ENCODE peak calls at places on chromosomes 13 and 19, in five cellular contexts. E is NCI-H226; B is stimulated activated CD4-positive, alpha-beta T cell treated with anti-CD3 and anti-CD28 coated beads, TNF-alpha, amount 100 ng/mL, for 24 hours; G is smooth muscle cell of the brain vasculature; U is C1 segment of cervical spinal cord. I is an unnamed sample.

GRCh38 chr13:108315955-108316354 is 46.4 kb downstream of the TNFSF13B start:
- DNase-seq in E (no peak), B (no peak), G (no peak), U (no peak), I (no peak)

GRCh38 chr13:87656311-87656710 is 14.9 kb upstream of the SLITRK5 start:
- DNase-seq in E (peak), B (no peak), G (no peak), U (no peak), I (no peak)

GRCh38 chr19:44764975-44765948 is 12.4 kb upstream of the CBLC start:
- DNase-seq in E (no peak), B (no peak), G (no peak), U (no peak), I (no peak)

GRCh38 chr13:30998548-30999140 is 66.2 kb downstream of the TEX26 start:
- DNase-seq in E (no peak), B (no peak), G (peak), U (no peak), I (no peak)

GRCh38 chr13:71054358-71054757 is 812.6 kb downstream of the DACH1 start:
- DNase-seq in E (no peak), B (no peak), G (no peak), U (no peak), I (no peak)

GRCh38 chr19:41741244-41741554 is 14.1 kb upstream of the CEACAM6 start:
- DNase-seq in E (no peak), B (no peak), G (no peak), U (no peak), I (no peak)

GRCh38 chr19:4707956-4708650 is 15.5 kb downstream of the DPP9 start:
- DNase-seq in E (no peak), B (no peak), G (no peak), U (no peak), I (no peak)

GRCh38 chr19:50607874-50608785 is 31.6 kb downstream of the SYT3 start:
- DNase-seq in E (no peak), B (peak), G (no peak), U (peak), I (peak)

GRCh38 chr13:67273001-67273400 is 42.9 kb upstream of the PCDH9 start:
- DNase-seq in E (no peak), B (no peak), G (no peak), U (no peak), I (no peak)

GRCh38 chr13:48750588-48751383 is 97.1 kb downstream of the CYSLTR2 start:
- DNase-seq in E (no peak), B (no peak), G (peak), U (no peak), I (no peak)

GRCh38 chr13:92126399-92126798 is 728.0 kb downstream of the GPC5 start:
- DNase-seq in E (no peak), B (no peak), G (no peak), U (no peak), I (no peak)

GRCh38 chr13:25905411-25906010 is 146.3 kb downstream of the SHISA2 start:
- DNase-seq in E (peak), B (no peak), G (no peak), U (no peak), I (no peak)

GRCh38 chr19:6402834-6403608 is 10.1 kb upstream of the GTF2F1 start:
- DNase-seq in E (no peak), B (no peak), G (no peak), U (peak), I (no peak)

GRCh38 chr19:12364391-12365093 is 941 bp downstream of the ZNF442 start:
- DNase-seq in E (no peak), B (no peak), G (no peak), U (no peak), I (no peak)

GRCh38 chr19:5352229-5352763 is 11.7 kb upstream of the PTPRS start:
- DNase-seq in E (peak), B (no peak), G (no peak), U (no peak), I (peak)

GRCh38 chr19:2246801-2247361 is 2.2 kb upstream of the AMH start:
- DNase-seq in E (peak), B (no peak), G (no peak), U (no peak), I (no peak)

GRCh38 chr13:114017966-114018365 is 44.1 kb upstream of the C13orf46 start:
- DNase-seq in E (no peak), B (no peak), G (no peak), U (no peak), I (no peak)

GRCh38 chr19:29878973-29879654 is 62.9 kb upstream of the URI1 start:
- DNase-seq in E (peak), B (no peak), G (no peak), U (no peak), I (peak)

GRCh38 chr19:18117692-18118378 is 20.3 kb downstream of the MAST3 start:
- DNase-seq in E (peak), B (peak), G (peak), U (peak), I (no peak)

I was measured in SK-N-MC.